ENCODE peak calls at places on chromosomes 1 and 21, in seven cellular contexts. P, N, O, V, U, Z and R are unnamed samples.
A peak's percentile ranks its signal among the peaks of the same experiment; 100 is the strongest.

GRCh38 chr1:15167386-15167785 is 13.8 kb downstream of the TMEM51 start:
- DNase-seq in P (no peak), N (no peak), O (no peak), V (no peak), U (no peak), Z (no peak), R (no peak)

GRCh38 chr1:232143315-232143886 is 486.5 kb downstream of the SIPA1L2 start:
- DNase-seq in P (no peak), N (no peak), O (peak; percentile 44), V (no peak), U (no peak), Z (no peak), R (no peak)

GRCh38 chr1:17826165-17826488 is 71.0 kb downstream of the ACTL8 start:
- DNase-seq in P (no peak), N (no peak), O (peak; percentile 74), V (no peak), U (peak; percentile 94), Z (peak; percentile 48), R (peak; percentile 49)

GRCh38 chr1:23478896-23479790 is 4.8 kb downstream of the ASAP3 start:
- DNase-seq in P (no peak), N (no peak), O (no peak), V (peak; percentile 63), U (peak; percentile 81), Z (peak; percentile 87), R (no peak)

GRCh38 chr1:232549998-232550397 is 79.9 kb downstream of the SIPA1L2 start:
- DNase-seq in P (no peak), N (no peak), O (no peak), V (no peak), U (no peak), Z (no peak), R (no peak)

GRCh38 chr1:100746542-100746932 is 27.0 kb downstream of the VCAM1 start:
- DNase-seq in P (no peak), N (no peak), O (no peak), V (no peak), U (no peak), Z (no peak), R (no peak)

GRCh38 chr1:109975718-109976117 is 8.8 kb upstream of the AHCYL1 start:
- DNase-seq in P (no peak), N (no peak), O (no peak), V (no peak), U (peak; percentile 88), Z (peak; percentile 94), R (no peak)

GRCh38 chr1:22676916-22677601 is 24.0 kb downstream of the C1QB start:
- DNase-seq in P (no peak), N (no peak), O (peak; percentile 79), V (no peak), U (no peak), Z (no peak), R (no peak)

GRCh38 chr1:174996474-174996873 is 3.3 kb upstream of the CACYBP start:
- DNase-seq in P (no peak), N (no peak), O (no peak), V (no peak), U (no peak), Z (no peak), R (no peak)

GRCh38 chr1:228515200-228515834 is 28.1 kb downstream of the RNF187 start:
- DNase-seq in P (no peak), N (peak; percentile 50), O (peak; percentile 57), V (peak; percentile 33), U (peak; percentile 83), Z (peak; percentile 72), R (peak; percentile 33)

GRCh38 chr1:218584418-218585155 is 239.5 kb downstream of the TGFB2 start:
- DNase-seq in P (no peak), N (no peak), O (no peak), V (no peak), U (no peak), Z (no peak), R (no peak)

GRCh38 chr1:207004931-207005830 is 27.4 kb downstream of the C1orf116 start:
- DNase-seq in P (no peak), N (peak; percentile 8), O (peak; percentile 78), V (no peak), U (no peak), Z (peak; percentile 79), R (peak; percentile 47)

GRCh38 chr1:78577257-78578100 is 42.8 kb upstream of the IFI44L start:
- DNase-seq in P (no peak), N (no peak), O (no peak), V (no peak), U (no peak), Z (peak; percentile 46), R (no peak)

GRCh38 chr1:231925864-231926263 is 299.3 kb downstream of the DISC1 start:
- DNase-seq in P (no peak), N (no peak), O (no peak), V (no peak), U (no peak), Z (no peak), R (no peak)

GRCh38 chr1:201268604-201269151 is 14.6 kb upstream of the PKP1 start:
- DNase-seq in P (peak; percentile 62), N (no peak), O (peak; percentile 64), V (no peak), U (peak; percentile 94), Z (peak; percentile 88), R (no peak)

GRCh38 chr1:211378844-211379243 is 52.2 kb downstream of the TRAF5 start:
- DNase-seq in P (no peak), N (no peak), O (no peak), V (no peak), U (peak; percentile 90), Z (peak; percentile 15), R (no peak)

GRCh38 chr1:32044246-32044645 is 28.5 kb upstream of the TMEM39B start:
- DNase-seq in P (no peak), N (no peak), O (no peak), V (no peak), U (no peak), Z (no peak), R (no peak)
- H3K36me3 ChIP-seq in P (no peaks in the 10 kb centered on the region), N (peaks cover 36% of the 10 kb centered on the region), O (peaks cover 37% of the 10 kb centered on the region), V (no peaks in the 10 kb centered on the region), U (peaks cover 52% of the 10 kb centered on the region), Z (peaks cover 60% of the 10 kb centered on the region), R (peaks cover 45% of the 10 kb centered on the region)

DNA sequence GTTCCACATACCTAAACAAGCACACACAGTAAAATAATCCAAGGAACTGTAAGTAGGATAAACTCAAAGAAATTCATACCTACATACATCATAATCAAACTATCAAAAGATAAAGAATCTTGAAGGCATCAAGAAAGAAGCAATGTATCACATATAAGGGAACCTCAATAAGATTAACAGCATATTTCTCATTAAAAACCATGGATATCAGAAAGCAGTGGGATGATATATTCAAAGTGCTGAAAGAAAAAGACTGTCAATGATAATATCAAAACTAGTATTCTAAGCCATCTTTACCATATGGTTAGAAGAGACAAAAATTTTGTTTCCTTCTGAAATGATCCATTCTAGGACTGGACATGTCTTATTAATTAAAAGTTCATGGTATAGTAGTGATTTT is 37.1 kb upstream of the ADAM30 start:
- DNase-seq in P (no peak), N (no peak), O (no peak), V (no peak), U (no peak), Z (no peak), R (no peak)
- H3K36me3 ChIP-seq in P (peaks cover 75% of the 10 kb centered on the region), N (peaks cover 45% of the 10 kb centered on the region), O (peaks cover 6% of the 10 kb centered on the region), V (no peaks in the 10 kb centered on the region), U (peaks cover 76% of the 10 kb centered on the region), Z (peaks cover 21% of the 10 kb centered on the region), R (peaks cover 21% of the 10 kb centered on the region)

GRCh38 chr1:165763442-165763841 is 5.2 kb downstream of the TMCO1 start:
- DNase-seq in P (no peak), N (no peak), O (no peak), V (no peak), U (no peak), Z (no peak), R (no peak)
- H3K36me3 ChIP-seq in P (peaks cover 57% of the 10 kb centered on the region), N (peaks cover 17% of the 10 kb centered on the region), O (no peaks in the 10 kb centered on the region), V (no peaks in the 10 kb centered on the region), U (peaks cover 45% of the 10 kb centered on the region), Z (peaks cover 10% of the 10 kb centered on the region), R (peaks cover 7% of the 10 kb centered on the region)

DNA sequence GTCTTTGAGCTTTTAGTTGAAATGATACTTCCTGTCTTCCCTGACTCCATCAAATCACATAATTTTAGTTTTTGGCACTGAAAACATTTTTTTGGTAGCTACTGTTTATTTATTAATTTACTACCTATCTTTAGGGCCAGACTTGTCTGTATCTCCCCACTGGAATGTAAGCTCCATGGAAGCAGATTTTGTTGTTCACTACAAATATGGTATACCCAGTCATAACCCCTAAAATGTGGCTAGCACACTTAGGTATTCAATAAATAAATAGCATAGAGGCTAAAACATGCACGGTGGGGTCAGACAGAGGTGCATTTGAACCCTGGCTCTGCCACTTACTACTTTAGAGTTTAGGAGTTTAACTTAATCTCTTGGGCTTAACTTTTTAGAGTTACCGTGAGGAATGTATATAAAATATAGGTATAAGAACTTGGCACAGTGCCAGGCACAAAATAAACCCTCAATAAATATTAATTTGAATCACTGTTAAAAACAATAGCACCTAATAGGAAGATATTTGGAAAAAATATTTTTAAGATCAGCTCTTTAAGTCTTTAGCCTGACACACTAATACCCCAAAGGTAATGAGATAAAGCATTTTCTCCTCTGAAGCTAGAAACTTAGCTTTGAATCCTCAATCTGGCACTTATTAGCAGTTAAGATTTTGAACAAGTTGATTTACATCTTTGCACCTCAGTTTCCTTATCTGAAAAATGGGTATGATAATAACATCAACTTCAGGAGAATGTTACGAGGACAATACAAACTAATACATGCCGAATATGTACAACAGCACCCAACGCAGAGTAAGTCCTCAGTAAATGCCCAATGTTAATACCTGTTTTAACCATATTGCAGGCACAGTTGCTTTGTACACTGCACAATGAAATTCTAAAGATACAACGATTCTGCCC is 59.6 kb upstream of the HP1BP3 start:
- DNase-seq in P (no peak), N (no peak), O (no peak), V (no peak), U (no peak), Z (no peak), R (no peak)
- H3K36me3 ChIP-seq in P (peaks cover 63% of the 10 kb centered on the region), N (no peaks in the 10 kb centered on the region), O (peaks cover 15% of the 10 kb centered on the region), V (no peaks in the 10 kb centered on the region), U (peaks cover 24% of the 10 kb centered on the region), Z (peaks cover 36% of the 10 kb centered on the region), R (peaks cover 87% of the 10 kb centered on the region)

DNA sequence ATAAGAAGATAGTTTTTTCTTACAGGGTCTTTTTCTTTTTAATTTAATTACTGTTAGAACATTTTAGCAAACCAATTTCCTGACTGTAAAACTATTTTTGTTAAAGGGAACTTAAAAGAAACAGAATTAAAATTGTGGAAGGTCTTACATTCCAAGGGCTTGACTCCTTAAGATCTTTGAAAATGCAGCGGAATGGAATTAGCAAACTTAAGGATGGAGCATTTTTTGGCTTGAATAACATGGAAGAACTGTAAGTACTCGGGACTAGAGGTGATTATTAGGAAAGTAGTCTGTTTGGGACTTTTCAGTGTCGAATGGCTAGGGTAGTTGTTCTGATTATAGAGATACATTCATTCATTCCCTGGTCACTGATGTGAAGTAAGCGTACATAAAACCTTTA is 21.5 kb downstream of the LRIG2 start:
- DNase-seq in P (no peak), N (no peak), O (no peak), V (no peak), U (no peak), Z (no peak), R (no peak)
- H3K36me3 ChIP-seq in P (peaks cover 68% of the 10 kb centered on the region), N (peaks cover 33% of the 10 kb centered on the region), O (peaks cover 22% of the 10 kb centered on the region), V (no peaks in the 10 kb centered on the region), U (peaks cover 53% of the 10 kb centered on the region), Z (peaks cover 56% of the 10 kb centered on the region), R (peaks cover 83% of the 10 kb centered on the region)

DNA sequence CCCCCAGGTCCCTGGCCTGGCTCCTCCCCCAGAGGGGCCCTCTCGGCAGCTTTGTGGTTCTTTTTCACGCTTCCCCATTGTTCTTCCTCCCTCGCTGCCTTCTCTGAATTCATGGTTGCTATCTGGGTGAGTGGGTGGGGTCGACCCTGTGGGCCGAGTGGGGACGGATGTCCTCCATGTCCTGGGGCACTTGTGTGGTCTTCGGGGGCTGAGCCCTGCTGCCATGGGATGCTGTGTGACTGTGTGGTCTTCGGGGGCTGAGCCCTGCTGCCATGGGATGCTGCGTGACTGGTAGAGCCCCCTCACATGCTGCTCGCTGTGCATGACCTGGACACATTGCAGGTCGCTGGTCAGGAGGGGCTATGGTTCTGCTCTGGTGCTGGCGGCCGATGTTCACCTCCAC is 21.6 kb upstream of the DIP2A start:
- DNase-seq in P (no peak), N (no peak), O (no peak), V (no peak), U (no peak), Z (no peak), R (no peak)
- H3K36me3 ChIP-seq in P (peaks cover 93% of the 10 kb centered on the region), N (peaks cover 27% of the 10 kb centered on the region), O (no peaks in the 10 kb centered on the region), V (no peaks in the 10 kb centered on the region), U (peaks cover 49% of the 10 kb centered on the region), Z (peaks cover 16% of the 10 kb centered on the region), R (peaks cover 97% of the 10 kb centered on the region)